ENCODE peak calls at places on chromosomes 4 and X, in four cellular contexts. I is NT2/D1, P is tibial artery, A is GM23338. L is an unnamed sample. For H3K4me1, the result is how much of the 10 kb centered on the place peaks cover.

GRCh38 chrX:443676-444210 is 57.0 kb upstream of the PPP2R3B start:
- DNase-seq in I (no peak), P (no peak), A (no peak), L (no peak)

GRCh38 chr4:3522326-3522640 is 9.9 kb downstream of the LRPAP1 start:
- DNase-seq in A (no peak), P (peak), I (no peak), L (no peak)

GRCh38 chr4:123327346-123327745 is 69.2 kb upstream of the SPRY1 start:
- DNase-seq in I (no peak), A (no peak), P (no peak), L (no peak)

GRCh38 chr4:85177092-85177491 is 210.6 kb upstream of the WDFY3 start:
- DNase-seq in I (no peak), P (no peak), A (no peak), L (no peak)

GRCh38 chr4:107647591-107647990 is 72.4 kb downstream of the PAPSS1 start:
- DNase-seq in A (no peak), P (no peak), I (no peak), L (no peak)

GRCh38 chr4:3816983-3817382 is 50.8 kb downstream of the ADRA2C start:
- DNase-seq in I (no peak), P (no peak), A (no peak), L (no peak)

GRCh38 chr4:130210871-130211270 is 1114.9 kb downstream of the C4orf33 start:
- DNase-seq in P (no peak), A (no peak), I (no peak), L (no peak)

GRCh38 chr4:66855956-66856355 is 689.3 kb downstream of the CENPC start:
- DNase-seq in P (no peak), I (no peak), A (no peak), L (no peak)

GRCh38 chr4:53905281-53905934 is 159.0 kb downstream of the CHIC2 start:
- DNase-seq in I (no peak), A (no peak), P (no peak), L (no peak)
- H3K4me3 ChIP-seq in I (no peak), A (no peak), P (peak), L (peak)

DNA sequence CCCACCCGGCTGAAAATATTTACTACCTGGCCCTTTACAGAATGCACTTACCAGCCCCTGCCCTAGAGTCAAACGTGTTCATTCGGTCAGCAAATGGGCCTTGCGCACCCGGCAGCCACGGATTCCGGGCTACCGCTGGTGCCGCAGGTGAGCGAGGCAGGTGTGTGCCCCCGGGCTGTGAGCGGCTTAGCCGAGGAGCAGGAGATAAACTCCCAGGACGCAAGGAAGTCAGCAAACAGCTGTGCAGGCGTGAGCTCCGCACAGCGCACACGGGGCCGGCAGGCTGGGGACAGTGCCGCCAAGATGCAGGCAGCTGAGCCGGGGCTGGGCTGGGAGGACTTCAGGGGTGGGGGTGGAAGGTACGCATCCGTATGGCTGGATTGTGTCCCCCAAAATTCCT is 211.2 kb upstream of the PSAPL1 start:
- DNase-seq in A (no peak), I (no peak), P (no peak), L (no peak)
- H3K4me1 ChIP-seq in A (under half), I (under half), P (under half), L (under half)

GRCh38 chrX:50071507-50071906 is 129.3 kb downstream of the AKAP4 start:
- DNase-seq in P (no peak), A (no peak), I (no peak), L (no peak)

GRCh38 chrX:50073601-50074000 is 127.2 kb downstream of the AKAP4 start:
- DNase-seq in P (no peak), I (no peak), A (no peak), L (no peak)

GRCh38 chrX:50075630-50076349 is 125.0 kb downstream of the AKAP4 start:
- DNase-seq in I (no peak), A (no peak), P (no peak), L (no peak)

GRCh38 chrX:50068893-50069292 is 131.9 kb downstream of the AKAP4 start:
- DNase-seq in A (no peak), P (no peak), I (no peak), L (no peak)

GRCh38 chrX:50072110-50072509 is 128.7 kb downstream of the AKAP4 start:
- DNase-seq in A (no peak), I (no peak), P (no peak), L (no peak)
- H3K4me3 ChIP-seq in A (no peak), I (no peak), P (no peak), L (no peak)

GRCh38 chr4:10096201-10096975 is 20.2 kb downstream of the WDR1 start:
- DNase-seq in A (no peak), P (peak), I (no peak), L (peak)

GRCh38 chr4:10097906-10098769 is 18.5 kb downstream of the WDR1 start:
- DNase-seq in A (no peak), P (no peak), I (no peak), L (no peak)

GRCh38 chr4:10098770-10099139 is 17.8 kb downstream of the WDR1 start:
- DNase-seq in I (no peak), A (no peak), P (no peak), L (no peak)

GRCh38 chr4:10095296-10095991 is 21.2 kb downstream of the WDR1 start:
- DNase-seq in I (no peak), P (no peak), A (no peak), L (no peak)

GRCh38 chr4:10096976-10097330 is 19.6 kb downstream of the WDR1 start:
- DNase-seq in P (no peak), A (no peak), I (no peak), L (no peak)
- H3K4me1 ChIP-seq in P (half or more), A (under half), I (under half), L (half or more)

GRCh38 chrX:41733939-41734338 is 10.0 kb downstream of the GPR82 start:
- DNase-seq in I (no peak), A (no peak), P (no peak), L (no peak)
- H3K4me3 ChIP-seq in I (no peak), A (no peak), P (no peak), L (no peak)

GRCh38 chr4:175139205-175139604 is 221.0 kb downstream of the ADAM29 start:
- DNase-seq in A (peak), I (no peak), P (no peak), L (no peak)
- H3K4me1 ChIP-seq in A (under half), I (under half), P (under half), L (under half)

GRCh38 chrX:23612846-23613245 is 54.4 kb upstream of the PRDX4 start:
- DNase-seq in A (no peak), P (no peak), I (no peak), L (no peak)
- H3K4me3 ChIP-seq in A (no peak), P (no peak), I (no peak), L (no peak)

GRCh38 chrX:139826065-139827044 is 106.5 kb downstream of the ATP11C start:
- DNase-seq in A (no peak), I (no peak), P (no peak), L (no peak)

GRCh38 chrX:139831689-139832456 is 101.0 kb downstream of the ATP11C start:
- DNase-seq in A (peak), P (no peak), I (peak), L (peak)

GRCh38 chrX:139828037-139828436 is 104.8 kb downstream of the ATP11C start:
- DNase-seq in P (no peak), A (no peak), I (no peak), L (no peak)

GRCh38 chrX:139831017-139831416 is 101.8 kb downstream of the ATP11C start:
- DNase-seq in A (no peak), P (no peak), I (no peak), L (no peak)

DNA sequence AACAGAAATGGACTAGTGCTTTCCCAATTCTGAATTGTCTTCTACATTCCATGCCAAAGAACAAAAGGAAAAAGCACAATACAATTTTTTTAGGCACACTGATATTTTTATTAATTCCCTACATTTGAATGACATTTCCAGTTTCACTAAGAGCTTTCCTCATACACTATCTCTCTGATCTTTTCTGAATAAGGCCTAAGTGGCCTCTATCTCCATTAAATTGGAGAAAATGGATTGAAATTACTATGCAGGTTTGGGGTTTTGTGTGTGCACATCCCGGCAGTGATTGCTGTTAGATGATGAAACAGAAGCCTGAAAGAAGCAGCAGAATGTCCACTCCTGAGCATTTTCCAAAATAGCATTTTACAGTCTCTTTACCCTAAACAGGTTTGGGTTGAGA is 104.0 kb downstream of the ATP11C start:
- DNase-seq in I (no peak), P (no peak), A (no peak), L (no peak)
- H3K4me1 ChIP-seq in I (under half), P (under half), A (half or more), L (under half)

GRCh38 chr4:185774815-185775684 is 36.9 kb downstream of the SORBS2 start:
- DNase-seq in A (peak), P (peak), I (no peak), L (peak)
- H3K4me3 ChIP-seq in A (peak), P (peak), I (no peak), L (peak)

L was measured in heart right ventricle.